ENCODE peak calls at places on chromosomes 16 and 17, in eight cellular contexts. S, P, W, V, E, Z, T and G are unnamed samples. For H3K4me1, the result is how much of the 10 kb centered on the place peaks cover.

GRCh38 chr17:80029235-80029974 is 6.3 kb downstream of the TBC1D16 start:
- DNase-seq in Z (no peak), S (no peak), V (no peak), W (peak), E (peak), T (peak), P (no peak), G (peak)

GRCh38 chr16:27242868-27243590 is 25.5 kb downstream of the NSMCE1 start:
- DNase-seq in V (peak), E (peak), W (no peak), T (no peak), S (peak), Z (no peak), P (no peak), G (no peak)

GRCh38 chr17:13957636-13958035 is 111.7 kb upstream of the COX10 start:
- DNase-seq in Z (no peak), T (no peak), E (peak), V (no peak), P (no peak), S (no peak), W (no peak), G (no peak)

GRCh38 chr16:52621651-52622050 is 74.7 kb upstream of the TOX3 start:
- DNase-seq in T (no peak), P (no peak), S (no peak), E (no peak), W (no peak), Z (no peak), V (no peak), G (no peak)

GRCh38 chr17:56577810-56578209 is 15.7 kb upstream of the NOG start:
- DNase-seq in Z (no peak), S (no peak), T (no peak), V (no peak), E (no peak), W (no peak), P (no peak), G (no peak)

GRCh38 chr17:74478369-74479100 is 12.1 kb downstream of the CD300A start:
- DNase-seq in P (no peak), Z (no peak), E (no peak), V (no peak), W (peak), S (no peak), T (no peak), G (no peak)

GRCh38 chr17:79970576-79971068 is 65.0 kb downstream of the TBC1D16 start:
- DNase-seq in V (no peak), W (peak), E (peak), T (peak), P (no peak), Z (no peak), S (peak), G (no peak)

GRCh38 chr17:4166419-4166818 is 23.4 kb downstream of the CYB5D2 start:
- DNase-seq in V (no peak), Z (no peak), W (no peak), P (no peak), S (no peak), E (no peak), T (no peak), G (no peak)

GRCh38 chr17:66687570-66688284 is 147.2 kb upstream of the CACNG5 start:
- DNase-seq in S (no peak), Z (no peak), T (no peak), V (no peak), P (no peak), W (peak), E (no peak), G (no peak)

GRCh38 chr17:28755486-28755885 is 11.7 kb downstream of the TRAF4 start:
- DNase-seq in S (no peak), E (no peak), P (no peak), Z (no peak), V (no peak), W (no peak), T (no peak), G (no peak)

GRCh38 chr17:7651097-7651958 is 602 bp downstream of the ATP1B2 start:
- DNase-seq in V (peak), E (no peak), S (no peak), W (no peak), Z (no peak), T (peak), P (peak), G (peak)

GRCh38 chr16:4945560-4946502 is 8.9 kb upstream of the PPL start:
- DNase-seq in S (peak), P (no peak), V (no peak), W (no peak), E (no peak), T (peak), Z (peak), G (peak)

GRCh38 chr17:80101160-80101945 is at the start of gene GAA:
- DNase-seq in P (peak), V (peak), Z (peak), E (peak), W (peak), S (peak), T (peak), G (peak)

GRCh38 chr16:89374393-89374948 is 115.9 kb downstream of the ANKRD11 start:
- DNase-seq in W (no peak), Z (no peak), T (no peak), V (no peak), P (no peak), E (peak), S (peak), G (no peak)

GRCh38 chr16:56919099-56919800 is 12.7 kb upstream of the HERPUD1 start:
- DNase-seq in W (no peak), P (no peak), T (peak), E (no peak), V (no peak), S (no peak), Z (peak), G (no peak)

GRCh38 chr16:67758966-67759365 is 39.9 kb upstream of the GFOD2 start:
- DNase-seq in S (no peak), E (no peak), W (no peak), P (no peak), T (no peak), V (no peak), Z (no peak), G (peak)

GRCh38 chr17:48505788-48506187 is 25.0 kb downstream of the HOXB1 start:
- DNase-seq in Z (no peak), P (no peak), T (no peak), W (no peak), V (no peak), E (peak), S (peak), G (no peak)

GRCh38 chr17:63816669-63817068 is 10.6 kb upstream of the PSMC5 start:
- DNase-seq in E (peak), Z (no peak), P (no peak), S (no peak), T (no peak), V (no peak), W (no peak), G (no peak)

GRCh38 chr17:64339516-64340475 is 50.9 kb downstream of the PECAM1 start:
- DNase-seq in T (no peak), W (no peak), S (no peak), P (no peak), E (no peak), Z (no peak), V (no peak), G (no peak)

GRCh38 chr16:17572145-17572544 is 101.4 kb upstream of the XYLT1 start:
- DNase-seq in T (no peak), V (no peak), W (no peak), E (no peak), P (no peak), S (no peak), Z (no peak), G (no peak)

GRCh38 chr17:50772251-50772650 is 4.9 kb upstream of the ANKRD40CL start:
- DNase-seq in Z (no peak), T (no peak), E (no peak), W (peak), P (no peak), S (no peak), V (no peak), G (no peak)

GRCh38 chr16:46908540-46909372 is 24.6 kb downstream of the GPT2 start:
- DNase-seq in Z (peak), S (peak), P (peak), T (peak), W (peak), V (no peak), E (peak), G (peak)

DNA sequence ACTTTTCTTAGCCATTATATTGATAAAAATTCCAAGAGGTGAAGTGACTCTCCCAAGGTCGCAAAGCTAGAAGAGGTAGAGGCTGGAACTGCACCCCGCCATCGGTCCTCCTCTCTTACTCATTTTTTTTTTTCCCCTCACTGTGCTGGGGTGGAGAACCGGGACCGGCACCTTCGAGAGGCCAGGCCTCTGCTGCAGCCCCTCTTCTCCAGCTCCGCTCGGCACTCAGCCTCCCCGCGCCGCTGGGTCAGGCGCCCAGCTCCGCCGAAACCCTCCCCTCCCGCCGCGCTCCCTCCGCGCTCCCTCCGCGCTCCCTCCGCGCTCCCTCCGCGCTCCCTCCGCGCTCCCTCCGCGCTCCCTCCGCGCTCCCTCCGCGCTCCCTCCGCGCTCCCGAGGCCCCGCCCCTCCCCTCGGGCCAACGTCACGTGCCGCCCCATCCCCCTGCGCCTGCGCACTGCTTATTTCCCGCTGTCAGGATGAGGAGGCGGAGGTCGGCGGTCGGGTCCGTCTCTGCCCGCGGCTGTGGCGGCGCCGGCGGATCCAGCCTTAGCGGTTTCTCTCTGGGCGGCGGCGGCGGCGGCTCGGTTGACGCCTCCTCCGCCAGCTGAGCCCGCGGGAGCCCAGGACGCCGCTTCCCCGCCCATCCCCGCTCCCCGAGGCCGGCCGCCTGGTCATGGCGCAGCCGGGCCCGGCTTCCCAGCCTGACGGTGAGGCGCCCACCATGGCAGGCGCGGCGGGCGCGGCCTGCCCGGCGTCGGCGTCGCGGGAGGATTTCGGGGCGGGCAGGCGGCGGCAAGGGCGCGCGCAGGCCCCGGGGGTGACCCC is at the start of gene RABEP1:
- DNase-seq in W (peak), Z (peak), E (peak), T (peak), S (peak), V (peak), P (peak), G (peak)
- TF ChIP-seq POLR2A in W (peak), Z (peak), E (peak), T (peak), S (peak), V (peak), P (peak), G (no peak)

DNA sequence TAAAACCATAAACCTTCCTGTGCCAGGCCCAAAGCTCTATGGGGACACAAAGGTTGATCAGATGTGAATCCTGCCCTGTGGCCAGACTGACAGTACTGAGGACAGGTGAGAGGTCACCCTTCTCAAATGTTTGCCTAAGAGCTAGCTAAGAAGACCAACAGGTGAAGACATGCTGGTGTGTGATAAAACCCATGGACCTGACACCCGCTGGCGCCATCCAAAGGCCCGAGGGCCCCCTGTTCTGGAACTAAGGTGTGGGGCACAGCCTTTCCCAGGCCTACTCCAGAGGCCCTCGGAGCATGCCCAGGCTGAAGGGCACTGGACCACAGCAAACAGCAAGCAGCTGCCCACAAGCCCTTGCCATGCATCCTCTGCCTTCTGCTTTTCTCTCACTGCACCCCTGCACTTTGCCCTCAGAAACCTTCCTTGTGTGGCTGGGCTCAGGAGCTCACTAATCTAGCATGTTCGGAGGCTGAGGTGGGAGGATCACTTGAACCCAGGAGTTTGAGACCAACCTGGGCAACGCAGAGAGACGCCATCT is 5.2 kb upstream of the CDK3 start:
- DNase-seq in S (no peak), P (no peak), Z (no peak), T (no peak), E (no peak), V (peak), W (no peak), G (no peak)
- H3K4me1 ChIP-seq in S (under half), P (under half), Z (under half), T (under half), E (under half), V (under half), W (under half), G (under half)

DNA sequence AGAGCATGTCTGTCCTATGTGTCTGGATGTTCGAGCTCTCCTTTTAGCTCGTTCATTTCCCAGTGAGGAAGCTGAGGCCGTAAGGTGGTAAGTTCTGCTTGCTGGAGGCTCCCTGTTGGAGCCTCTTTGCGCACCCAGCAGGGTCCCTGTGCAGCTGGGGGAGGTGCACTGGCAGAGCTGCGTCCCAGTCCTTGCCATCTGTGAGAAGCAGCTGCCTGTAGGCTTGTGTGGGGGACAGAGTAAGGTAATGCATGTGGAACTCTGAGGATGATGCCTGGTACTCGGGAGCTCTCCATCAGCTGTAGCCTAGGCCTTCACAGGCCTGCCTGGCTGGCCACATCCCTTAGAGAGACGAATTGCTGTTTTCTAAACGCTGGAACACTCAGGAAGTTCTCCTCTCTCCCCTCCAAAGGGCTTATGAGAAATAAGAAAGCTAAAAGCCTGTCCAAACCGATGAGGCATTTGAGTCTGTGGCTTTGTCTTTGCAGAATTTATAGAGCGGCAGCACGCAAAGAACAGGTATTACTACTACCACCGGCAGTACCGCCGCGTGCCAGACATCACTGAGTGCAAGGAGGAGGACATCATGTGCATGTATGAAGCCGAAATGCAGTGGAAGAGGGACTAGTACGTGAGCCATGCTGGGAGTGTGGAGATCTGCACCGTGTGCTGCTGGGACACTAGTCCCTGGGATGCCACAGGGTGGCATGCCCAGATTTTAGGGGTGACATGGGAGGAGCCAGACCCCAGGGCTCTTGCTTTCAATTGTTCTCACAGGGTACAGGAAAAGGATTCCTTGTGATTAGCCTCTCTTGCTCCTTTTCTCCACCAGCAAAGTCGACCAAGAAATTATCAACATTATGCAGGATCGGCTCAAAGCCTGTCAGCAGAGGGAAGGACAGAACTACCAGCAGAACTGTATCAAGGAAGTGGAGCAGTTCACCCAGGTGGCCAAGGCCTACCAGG is 1.6 kb downstream of the NDUFB10 start:
- DNase-seq in E (peak), T (peak), P (no peak), V (no peak), S (peak), Z (no peak), W (no peak), G (no peak)
- TF ChIP-seq POLR2A in E (peak), T (no peak), P (peak), V (no peak), S (peak), Z (no peak), W (no peak), G (no peak)

DNA sequence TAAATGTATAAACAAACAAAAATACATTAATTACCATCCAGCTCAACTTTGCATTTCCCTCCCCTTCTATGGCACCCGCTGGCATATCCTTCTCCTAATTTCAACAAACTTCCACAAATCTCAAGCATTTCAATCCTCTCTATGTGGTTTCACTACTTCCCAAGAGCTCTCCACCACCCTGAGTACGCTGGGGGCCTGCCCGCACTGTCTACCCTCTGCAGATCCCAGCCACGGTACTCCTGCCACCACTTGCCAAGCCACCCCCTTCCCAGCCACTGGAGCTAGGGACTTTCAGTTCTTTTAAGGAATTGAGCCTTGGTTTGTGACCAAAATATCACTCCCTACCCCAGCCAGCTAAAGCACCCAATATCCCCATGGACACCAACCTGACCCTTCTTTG is 1.9 kb downstream of the TK2 start:
- DNase-seq in T (no peak), S (no peak), W (no peak), E (no peak), P (no peak), Z (no peak), V (no peak), G (no peak)
- H3K4me1 ChIP-seq in T (under half), S (under half), W (under half), E (under half), P (under half), Z (under half), V (under half), G (under half)

DNA sequence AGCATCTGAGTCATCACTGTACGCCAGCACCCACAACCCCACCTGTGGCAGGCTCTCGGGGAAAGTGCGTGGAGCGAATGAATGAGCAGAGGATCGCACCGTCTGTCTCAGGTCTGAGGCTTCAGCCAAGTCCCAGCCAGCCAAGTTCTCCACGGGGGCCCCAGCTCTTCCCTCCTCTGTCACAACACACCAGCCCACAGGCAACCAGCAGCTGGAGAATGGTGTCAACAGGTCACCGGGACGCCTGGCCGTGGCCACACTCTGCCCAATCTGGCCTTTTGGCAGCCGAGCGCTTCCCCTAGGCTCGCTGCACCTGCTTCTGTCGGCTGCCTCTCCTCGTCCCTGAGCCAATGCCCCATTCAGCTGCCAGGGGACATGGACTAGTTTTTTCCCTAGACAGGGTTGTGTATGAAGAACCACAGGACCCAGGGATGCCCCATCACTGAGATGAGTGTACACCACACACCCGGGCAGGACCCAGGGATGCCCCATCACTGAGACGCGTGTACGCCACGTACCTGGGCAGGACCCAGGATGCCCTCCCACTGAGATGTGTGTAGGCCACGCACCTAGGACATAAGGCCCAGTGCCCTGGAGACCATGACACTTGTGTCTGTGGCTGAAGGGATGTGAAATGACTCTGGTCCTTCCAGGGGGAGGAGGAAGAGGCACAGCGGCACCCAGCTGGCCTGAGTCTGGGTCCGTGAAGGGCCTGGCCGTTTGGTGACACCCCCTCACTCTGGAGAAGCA is 52.8 kb downstream of the ABR start:
- DNase-seq in P (no peak), E (no peak), T (no peak), S (no peak), V (peak), W (no peak), Z (no peak), G (no peak)
- TF ChIP-seq POLR2A in P (no peak), E (no peak), T (no peak), S (no peak), V (no peak), W (no peak), Z (no peak), G (no peak)

GRCh38 chr17:45302649-45303173 is 14.1 kb downstream of the MAP3K14 start:
- DNase-seq in P (no peak), Z (no peak), S (no peak), T (no peak), V (no peak), W (peak), E (peak), G (peak)

GRCh38 chr17:45299311-45299710 is 17.5 kb downstream of the MAP3K14 start:
- DNase-seq in S (no peak), Z (no peak), P (no peak), E (no peak), V (no peak), T (peak), W (no peak), G (no peak)

GRCh38 chr17:45301674-45302073 is 15.1 kb downstream of the MAP3K14 start:
- DNase-seq in V (no peak), T (no peak), E (no peak), S (no peak), Z (no peak), P (no peak), W (no peak), G (no peak)

GRCh38 chr17:45298546-45299285 is 18.1 kb downstream of the MAP3K14 start:
- DNase-seq in P (no peak), V (no peak), W (no peak), Z (no peak), E (no peak), T (no peak), S (no peak), G (no peak)

DNA sequence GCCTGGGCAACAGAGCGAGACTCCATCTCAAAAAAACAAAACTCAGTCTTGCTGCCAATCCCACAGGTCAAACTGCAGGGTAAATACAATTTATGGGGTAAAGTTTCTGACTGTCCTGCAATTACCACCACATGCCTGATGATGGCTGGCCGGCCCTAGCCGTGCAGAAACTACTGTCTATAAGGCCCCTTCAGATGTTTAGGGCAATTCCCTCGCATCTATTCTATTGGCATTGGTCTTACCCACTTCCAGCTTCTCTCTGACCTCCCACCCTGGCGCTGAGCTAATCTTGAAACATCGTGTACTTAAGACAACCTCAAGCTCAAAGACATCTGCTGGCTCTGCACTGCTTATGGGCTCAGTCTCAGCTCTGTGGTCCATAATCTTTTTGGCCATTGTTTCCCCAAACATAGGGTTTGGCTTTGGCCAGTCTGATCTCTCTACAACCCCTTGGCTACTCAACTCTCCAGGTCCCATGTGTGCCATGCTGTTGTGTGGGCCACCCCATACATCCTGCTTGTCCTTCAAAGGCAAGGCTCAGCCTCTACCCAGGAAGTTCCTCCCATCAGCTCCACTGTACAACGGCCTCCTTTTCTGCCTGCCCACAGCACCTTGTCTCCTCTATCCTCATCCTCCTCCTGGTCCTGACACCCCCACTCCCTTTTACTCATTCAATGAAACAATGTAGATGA is 16.6 kb downstream of the MAP3K14 start:
- DNase-seq in T (no peak), V (no peak), W (no peak), S (no peak), Z (no peak), E (no peak), P (no peak), G (no peak)
- H3K4me1 ChIP-seq in T (half or more), V (half or more), W (half or more), S (half or more), Z (under half), E (under half), P (under half), G (under half)